ENCODE peak calls at places on chromosomes 11 and 22, in six cellular contexts. One of them, this sample, is unnamed.

GRCh38 chr11:111939836-111940604 is 2.9 kb downstream of the DIXDC1 start:
- DNase-seq in GM06990: no peak
- DNase-seq in cardiac fibroblast: peak
- DNase-seq in progenitor cell of endocrine pancreas: no peak
- DNase-seq in endothelial cell: no peak
- DNase-seq in cardiac muscle cell: no peak
- DNase-seq in this sample: no peak

GRCh38 chr11:102115557-102115956 is 5.3 kb downstream of the YAP1 start:
- DNase-seq in GM06990: no peak
- DNase-seq in cardiac muscle cell: peak
- DNase-seq in endothelial cell: no peak
- DNase-seq in progenitor cell of endocrine pancreas: no peak
- DNase-seq in cardiac fibroblast: peak
- DNase-seq in this sample: no peak

GRCh38 chr22:35739642-35740041 is 22.0 kb downstream of the APOL5 start:
- DNase-seq in cardiac fibroblast: peak
- DNase-seq in progenitor cell of endocrine pancreas: no peak
- DNase-seq in GM06990: no peak
- DNase-seq in endothelial cell: no peak
- DNase-seq in cardiac muscle cell: no peak
- DNase-seq in this sample: no peak

GRCh38 chr22:50252081-50253045 is 1.3 kb upstream of the HDAC10 start:
- DNase-seq in cardiac muscle cell: peak
- DNase-seq in GM06990: peak
- DNase-seq in progenitor cell of endocrine pancreas: no peak
- DNase-seq in cardiac fibroblast: peak
- DNase-seq in endothelial cell: peak
- DNase-seq in this sample: peak

GRCh38 chr22:25008666-25009065 is 56.1 kb downstream of the KIAA1671 start:
- DNase-seq in cardiac fibroblast: no peak
- DNase-seq in endothelial cell: no peak
- DNase-seq in cardiac muscle cell: no peak
- DNase-seq in progenitor cell of endocrine pancreas: no peak
- DNase-seq in GM06990: no peak
- DNase-seq in this sample: no peak

GRCh38 chr11:94866231-94866827 is 98.2 kb downstream of the AMOTL1 start:
- DNase-seq in endothelial cell: no peak
- DNase-seq in cardiac fibroblast: no peak
- DNase-seq in GM06990: no peak
- DNase-seq in progenitor cell of endocrine pancreas: no peak
- DNase-seq in cardiac muscle cell: no peak
- DNase-seq in this sample: no peak

GRCh38 chr11:69099193-69099592 is 50.5 kb downstream of the TPCN2 start:
- DNase-seq in GM06990: no peak
- DNase-seq in endothelial cell: no peak
- DNase-seq in cardiac muscle cell: no peak
- DNase-seq in cardiac fibroblast: no peak
- DNase-seq in progenitor cell of endocrine pancreas: no peak
- DNase-seq in this sample: no peak

GRCh38 chr11:105432241-105432995 is 177.5 kb upstream of the GRIA4 start:
- DNase-seq in GM06990: no peak
- DNase-seq in cardiac muscle cell: no peak
- DNase-seq in endothelial cell: no peak
- DNase-seq in cardiac fibroblast: no peak
- DNase-seq in progenitor cell of endocrine pancreas: no peak
- DNase-seq in this sample: no peak

GRCh38 chr11:68506908-68507307 is 46.4 kb downstream of the PPP6R3 start:
- DNase-seq in endothelial cell: no peak
- DNase-seq in cardiac fibroblast: no peak
- DNase-seq in cardiac muscle cell: no peak
- DNase-seq in GM06990: no peak
- DNase-seq in progenitor cell of endocrine pancreas: no peak
- DNase-seq in this sample: no peak

GRCh38 chr11:85923455-85923854 is 68.3 kb downstream of the CCDC83 start:
- DNase-seq in progenitor cell of endocrine pancreas: no peak
- DNase-seq in GM06990: no peak
- DNase-seq in cardiac muscle cell: no peak
- DNase-seq in endothelial cell: no peak
- DNase-seq in cardiac fibroblast: no peak
- DNase-seq in this sample: no peak

GRCh38 chr11:130165601-130166456 is 6.2 kb downstream of the ST14 start:
- DNase-seq in GM06990: no peak
- DNase-seq in cardiac fibroblast: no peak
- DNase-seq in endothelial cell: no peak
- DNase-seq in cardiac muscle cell: no peak
- DNase-seq in progenitor cell of endocrine pancreas: no peak
- DNase-seq in this sample: no peak

GRCh38 chr11:115585361-115586024 is 81.3 kb upstream of the CADM1 start:
- DNase-seq in GM06990: peak
- DNase-seq in cardiac muscle cell: no peak
- DNase-seq in endothelial cell: no peak
- DNase-seq in progenitor cell of endocrine pancreas: no peak
- DNase-seq in cardiac fibroblast: no peak
- DNase-seq in this sample: peak

GRCh38 chr22:37905534-37906363 is at the start of gene MICALL1:
- DNase-seq in cardiac muscle cell: peak
- DNase-seq in cardiac fibroblast: peak
- DNase-seq in progenitor cell of endocrine pancreas: peak
- DNase-seq in endothelial cell: peak
- DNase-seq in GM06990: peak
- DNase-seq in this sample: peak

GRCh38 chr22:31968022-31968421 is 23.7 kb downstream of the YWHAH start:
- DNase-seq in progenitor cell of endocrine pancreas: no peak
- DNase-seq in endothelial cell: no peak
- DNase-seq in cardiac muscle cell: no peak
- DNase-seq in GM06990: no peak
- DNase-seq in cardiac fibroblast: no peak
- DNase-seq in this sample: no peak

GRCh38 chr22:31973739-31974138 is 29.4 kb downstream of the YWHAH start:
- DNase-seq in cardiac fibroblast: no peak
- DNase-seq in endothelial cell: no peak
- DNase-seq in GM06990: no peak
- DNase-seq in cardiac muscle cell: no peak
- DNase-seq in progenitor cell of endocrine pancreas: no peak
- DNase-seq in this sample: no peak

GRCh38 chr22:31970490-31971444 is 26.4 kb downstream of the YWHAH start:
- DNase-seq in endothelial cell: peak
- DNase-seq in GM06990: peak
- DNase-seq in progenitor cell of endocrine pancreas: peak
- DNase-seq in cardiac muscle cell: peak
- DNase-seq in cardiac fibroblast: peak
- DNase-seq in this sample: peak

GRCh38 chr22:31972180-31972579 is 27.8 kb downstream of the YWHAH start:
- DNase-seq in progenitor cell of endocrine pancreas: no peak
- DNase-seq in GM06990: no peak
- DNase-seq in cardiac fibroblast: no peak
- DNase-seq in endothelial cell: no peak
- DNase-seq in cardiac muscle cell: no peak
- DNase-seq in this sample: no peak

DNA sequence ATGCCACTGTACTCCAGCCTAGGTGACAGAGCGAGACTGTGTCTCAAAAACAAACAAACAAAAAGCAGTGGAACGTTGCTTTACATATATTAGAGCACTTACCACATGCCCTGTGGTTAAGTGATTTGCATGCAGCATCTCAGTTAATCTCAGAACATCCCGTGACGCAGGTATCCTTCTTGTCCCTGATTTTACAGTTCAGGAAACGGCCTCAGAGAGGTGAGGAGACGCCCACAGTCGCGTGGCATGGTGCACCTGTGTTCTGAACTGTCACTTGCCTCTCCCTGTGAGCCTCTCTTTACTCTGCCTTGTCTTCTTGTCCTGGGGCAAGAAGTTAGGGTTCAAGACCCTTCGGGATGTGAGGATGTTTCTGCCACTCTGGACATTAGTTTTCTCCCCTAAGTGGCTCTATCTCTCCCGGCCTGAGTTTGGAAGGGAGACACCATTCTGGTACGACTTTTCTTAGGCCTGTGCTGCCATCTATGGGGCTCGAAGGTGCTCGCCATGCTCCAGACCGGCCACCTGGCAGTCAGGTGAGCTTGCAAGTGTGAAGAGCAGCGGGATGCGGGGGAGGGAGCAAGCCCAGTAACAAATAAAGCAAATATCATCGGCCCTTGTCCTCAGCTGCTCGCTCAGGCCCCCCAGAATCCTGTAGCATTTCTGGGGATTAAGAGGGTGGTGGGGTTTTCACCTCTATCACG is 25.6 kb downstream of the YWHAH start:
- DNase-seq in GM06990: peak
- DNase-seq in endothelial cell: peak
- DNase-seq in progenitor cell of endocrine pancreas: peak
- DNase-seq in cardiac fibroblast: peak
- DNase-seq in cardiac muscle cell: peak
- DNase-seq in this sample: peak
- TF ChIP-seq CTCF in GM06990: peak
- TF ChIP-seq CTCF in endothelial cell: no peak
- TF ChIP-seq CTCF in progenitor cell of endocrine pancreas: peak
- TF ChIP-seq CTCF in cardiac fibroblast: peak
- TF ChIP-seq CTCF in cardiac muscle cell: peak
- TF ChIP-seq CTCF in this sample: peak

GRCh38 chr11:11618973-11619435 is 2.8 kb downstream of the GALNT18 start:
- DNase-seq in endothelial cell: peak
- DNase-seq in GM06990: no peak
- DNase-seq in progenitor cell of endocrine pancreas: no peak
- DNase-seq in cardiac muscle cell: peak
- DNase-seq in cardiac fibroblast: no peak
- DNase-seq in this sample: no peak
- TF ChIP-seq CTCF in endothelial cell: no peak
- TF ChIP-seq CTCF in GM06990: no peak
- TF ChIP-seq CTCF in progenitor cell of endocrine pancreas: no peak
- TF ChIP-seq CTCF in cardiac muscle cell: no peak
- TF ChIP-seq CTCF in cardiac fibroblast: no peak
- TF ChIP-seq CTCF in this sample: no peak

GRCh38 chr22:41742918-41743317 is 43.6 kb downstream of the MEI1 start:
- DNase-seq in progenitor cell of endocrine pancreas: no peak
- DNase-seq in cardiac muscle cell: peak
- DNase-seq in cardiac fibroblast: no peak
- DNase-seq in endothelial cell: no peak
- DNase-seq in GM06990: no peak
- DNase-seq in this sample: no peak
- TF ChIP-seq CTCF in progenitor cell of endocrine pancreas: peak
- TF ChIP-seq CTCF in cardiac muscle cell: no peak
- TF ChIP-seq CTCF in cardiac fibroblast: no peak
- TF ChIP-seq CTCF in endothelial cell: no peak
- TF ChIP-seq CTCF in GM06990: no peak
- TF ChIP-seq CTCF in this sample: no peak

GRCh38 chr22:21626073-21626734 is 3.6 kb downstream of the YDJC start:
- DNase-seq in cardiac fibroblast: no peak
- DNase-seq in progenitor cell of endocrine pancreas: no peak
- DNase-seq in endothelial cell: no peak
- DNase-seq in cardiac muscle cell: no peak
- DNase-seq in GM06990: no peak
- DNase-seq in this sample: no peak

GRCh38 chr22:21622624-21623401 is 7.0 kb downstream of the YDJC start:
- DNase-seq in cardiac muscle cell: peak
- DNase-seq in cardiac fibroblast: no peak
- DNase-seq in endothelial cell: no peak
- DNase-seq in progenitor cell of endocrine pancreas: no peak
- DNase-seq in GM06990: no peak
- DNase-seq in this sample: no peak

GRCh38 chr22:21623402-21623970 is 6.3 kb downstream of the YDJC start:
- DNase-seq in progenitor cell of endocrine pancreas: no peak
- DNase-seq in endothelial cell: no peak
- DNase-seq in cardiac muscle cell: no peak
- DNase-seq in GM06990: no peak
- DNase-seq in cardiac fibroblast: no peak
- DNase-seq in this sample: no peak

GRCh38 chr22:21624880-21625791 is 4.7 kb downstream of the YDJC start:
- DNase-seq in endothelial cell: no peak
- DNase-seq in cardiac muscle cell: no peak
- DNase-seq in GM06990: no peak
- DNase-seq in progenitor cell of endocrine pancreas: no peak
- DNase-seq in cardiac fibroblast: no peak
- DNase-seq in this sample: no peak

GRCh38 chr22:21624120-21624879 is 5.5 kb downstream of the YDJC start:
- DNase-seq in progenitor cell of endocrine pancreas: no peak
- DNase-seq in GM06990: no peak
- DNase-seq in endothelial cell: peak
- DNase-seq in cardiac muscle cell: peak
- DNase-seq in cardiac fibroblast: peak
- DNase-seq in this sample: no peak
- TF ChIP-seq CTCF in progenitor cell of endocrine pancreas: peak
- TF ChIP-seq CTCF in GM06990: peak
- TF ChIP-seq CTCF in endothelial cell: peak
- TF ChIP-seq CTCF in cardiac muscle cell: peak
- TF ChIP-seq CTCF in cardiac fibroblast: peak
- TF ChIP-seq CTCF in this sample: peak